ENCODE peak calls at places on chromosome 3, in six cellular contexts. K, A, O, U, J and P are unnamed samples.
A peak's percentile ranks its signal among the peaks of the same experiment; 100 is the strongest.

GRCh38 chr3:121750087-121750415 is 510 bp upstream of the GOLGB1 start:
- DNase-seq in K (no peak), A (no peak), O (no peak), U (no peak), J (no peak), P (no peak)

GRCh38 chr3:131356006-131356405 is 25.6 kb upstream of the NUDT16 start:
- DNase-seq in K (no peak), A (no peak), O (no peak), U (peak; percentile 29), J (no peak), P (no peak)

GRCh38 chr3:9386501-9387321 is 10.7 kb upstream of the SETD5 start:
- DNase-seq in K (no peak), A (no peak), O (no peak), U (no peak), J (no peak), P (no peak)

GRCh38 chr3:14925729-14926591 is 21.4 kb upstream of the NR2C2 start:
- DNase-seq in K (peak; percentile 76), A (peak; percentile 82), O (peak; percentile 39), U (peak; percentile 36), J (peak; percentile 47), P (peak; percentile 76)

GRCh38 chr3:38003371-38003816 is 12.8 kb downstream of the VILL start:
- DNase-seq in K (peak; percentile 47), A (peak; percentile 76), O (no peak), U (peak; percentile 44), J (peak; percentile 27), P (peak; percentile 31)

GRCh38 chr3:64063207-64063981 is 40.1 kb upstream of the PSMD6 start:
- DNase-seq in K (peak; percentile 37), A (no peak), O (no peak), U (peak; percentile 43), J (no peak), P (no peak)

GRCh38 chr3:117706037-117706436 is 996.5 kb downstream of the TUSC7 start:
- DNase-seq in K (peak; percentile 69), A (no peak), O (peak; percentile 92), U (peak; percentile 17), J (no peak), P (peak; percentile 4)

GRCh38 chr3:6739288-6739687 is 121.6 kb upstream of the GRM7 start:
- DNase-seq in K (no peak), A (no peak), O (no peak), U (no peak), J (no peak), P (no peak)

GRCh38 chr3:11154036-11154952 is at the start of gene HRH1:
- DNase-seq in K (peak; percentile 40), A (peak; percentile 40), O (no peak), U (peak; percentile 37), J (no peak), P (no peak)

GRCh38 chr3:144663456-144664063 is 691.9 kb downstream of the DIPK2A start:
- DNase-seq in K (no peak), A (no peak), O (no peak), U (no peak), J (no peak), P (no peak)

GRCh38 chr3:9884555-9885165 is 4.6 kb upstream of the CIDEC start:
- DNase-seq in K (peak; percentile 68), A (no peak), O (no peak), U (peak; percentile 68), J (peak; percentile 73), P (no peak)

GRCh38 chr3:142243134-142243533 is 17.7 kb upstream of the GK5 start:
- DNase-seq in K (no peak), A (no peak), O (no peak), U (no peak), J (no peak), P (no peak)

GRCh38 chr3:139935071-139935865 is at the start of gene CLSTN2:
- DNase-seq in K (peak; percentile 35), A (peak; percentile 92), O (no peak), U (peak; percentile 90), J (no peak), P (peak; percentile 81)

GRCh38 chr3:125107861-125108567 is 52.2 kb upstream of the HEG1 start:
- DNase-seq in K (peak; percentile 86), A (no peak), O (peak; percentile 77), U (peak; percentile 79), J (peak; percentile 71), P (no peak)

GRCh38 chr3:168096210-168096795 is 579 bp upstream of the GOLIM4 start:
- DNase-seq in K (peak; percentile 94), A (peak; percentile 86), O (peak; percentile 69), U (peak; percentile 92), J (peak; percentile 67), P (peak; percentile 82)

GRCh38 chr3:139101396-139101795 is 56.7 kb upstream of the PRR23C start:
- DNase-seq in K (no peak), A (no peak), O (no peak), U (no peak), J (no peak), P (no peak)

GRCh38 chr3:29693863-29694262 is 413.0 kb downstream of the RBMS3 start:
- DNase-seq in K (peak; percentile 86), A (peak; percentile 38), O (peak; percentile 71), U (peak; percentile 81), J (peak; percentile 81), P (peak; percentile 12)